ENCODE peak calls at places on chromosomes 11 and 22, in nine cellular contexts. W is stomach; F is BJ; J is glutamatergic neuron; I is GM12878; C is psoas muscle; N is kidney epithelial cell; G is anterior cingulate cortex; R is stimulated activated CD4-positive, alpha-beta T cell treated with anti-CD3 and anti-CD28 coated beads, Interleukin-12 subunit alpha, Interleukin-12 subunit beta, amount 100 ng/mL, for 24 hours. Y is an unnamed sample.

GRCh38 chr11:64181506-64182411 is 4.2 kb upstream of the STIP1 start:
- DNase-seq in W (peak; percentile 93), F (peak; percentile 72), J (peak; percentile 83), I (no peak), C (peak; percentile 97), N (peak; percentile 82), G (peak; percentile 93), R (no peak), Y (peak; percentile 89)

GRCh38 chr11:28961726-28962125 is 853.5 kb downstream of the METTL15 start:
- DNase-seq in W (no peak), F (no peak), J (no peak), I (no peak), C (no peak), N (no peak), G (no peak), R (no peak), Y (no peak)

GRCh38 chr11:4025248-4025956 is 69.2 kb upstream of the RRM1 start:
- DNase-seq in W (no peak), F (no peak), J (no peak), I (no peak), C (no peak), N (no peak), G (no peak), R (no peak), Y (no peak)

GRCh38 chr11:75031224-75031753 is 42.6 kb downstream of the NEU3 start:
- DNase-seq in W (no peak), F (peak; percentile 23), J (no peak), I (no peak), C (no peak), N (peak; percentile 72), G (no peak), R (no peak), Y (no peak)

GRCh38 chr11:121070951-121071350 is 30.1 kb upstream of the TECTA start:
- DNase-seq in W (no peak), F (no peak), J (no peak), I (no peak), C (no peak), N (no peak), G (no peak), R (no peak), Y (no peak)

GRCh38 chr11:74720596-74721478 is 10.4 kb downstream of the CHRDL2 start:
- DNase-seq in W (peak; percentile 67), F (no peak), J (no peak), I (no peak), C (peak; percentile 80), N (no peak), G (peak; percentile 78), R (no peak), Y (no peak)

GRCh38 chr22:46826438-46826837 is 64.0 kb downstream of the TBC1D22A start:
- DNase-seq in W (no peak), F (no peak), J (no peak), I (no peak), C (no peak), N (no peak), G (no peak), R (no peak), Y (no peak)

GRCh38 chr11:68206211-68206610 is 6.9 kb downstream of the KMT5B start:
- DNase-seq in W (no peak), F (no peak), J (no peak), I (no peak), C (no peak), N (peak; percentile 32), G (no peak), R (no peak), Y (peak; percentile 73)

GRCh38 chr11:762421-763072 is 14.7 kb downstream of the GATD1 start:
- DNase-seq in W (peak; percentile 47), F (no peak), J (peak; percentile 69), I (no peak), C (peak; percentile 67), N (no peak), G (peak; percentile 76), R (no peak), Y (peak; percentile 83)

GRCh38 chr11:1749787-1750351 is 526 bp downstream of the IFITM10 start:
- DNase-seq in W (no peak), F (peak; percentile 43), J (no peak), I (no peak), C (peak; percentile 69), N (no peak), G (no peak), R (no peak), Y (peak; percentile 42)

GRCh38 chr11:20102393-20102792 is 57.9 kb downstream of the DBX1 start:
- DNase-seq in W (no peak), F (no peak), J (no peak), I (no peak), C (no peak), N (no peak), G (no peak), R (no peak), Y (no peak)

GRCh38 chr22:39463931-39464390 is 7.1 kb downstream of the MGAT3 start:
- DNase-seq in W (no peak), F (no peak), J (no peak), I (no peak), C (peak; percentile 87), N (no peak), G (peak; percentile 88), R (no peak), Y (no peak)

GRCh38 chr11:118921929-118922744 is 3.6 kb downstream of the BCL9L start:
- DNase-seq in W (peak; percentile 88), F (no peak), J (no peak), I (no peak), C (peak; percentile 95), N (no peak), G (peak; percentile 50), R (no peak), Y (peak; percentile 91)

GRCh38 chr11:3853935-3854659 is 1.4 kb upstream of the STIM1 start:
- DNase-seq in W (peak; percentile 39), F (no peak), J (no peak), I (peak; percentile 86), C (peak; percentile 89), N (no peak), G (no peak), R (peak; percentile 45), Y (no peak)

GRCh38 chr11:112605093-112605666 is 344.5 kb upstream of the PLET1 start:
- DNase-seq in W (no peak), F (no peak), J (no peak), I (no peak), C (no peak), N (no peak), G (no peak), R (no peak), Y (no peak)

GRCh38 chr11:65646921-65647701 is 9.2 kb downstream of the SIPA1 start:
- DNase-seq in W (peak; percentile 78), F (no peak), J (peak; percentile 57), I (no peak), C (peak; percentile 59), N (no peak), G (peak; percentile 57), R (no peak), Y (peak; percentile 67)

GRCh38 chr22:36881504-36882245 is 20.9 kb downstream of the NCF4 start:
- DNase-seq in W (no peak), F (no peak), J (no peak), I (no peak), C (no peak), N (no peak), G (no peak), R (no peak), Y (no peak)

GRCh38 chr22:46775789-46776485 is 13.5 kb downstream of the TBC1D22A start:
- DNase-seq in W (no peak), F (no peak), J (no peak), I (no peak), C (no peak), N (no peak), G (no peak), R (no peak), Y (no peak)

GRCh38 chr11:69384548-69385465 is 90.9 kb downstream of the MYEOV start:
- DNase-seq in W (peak; percentile 23), F (no peak), J (no peak), I (no peak), C (no peak), N (no peak), G (no peak), R (no peak), Y (no peak)

GRCh38 chr11:34655335-34656008 is 34.6 kb downstream of the EHF start:
- DNase-seq in W (no peak), F (peak; percentile 38), J (no peak), I (no peak), C (no peak), N (no peak), G (no peak), R (no peak), Y (peak; percentile 76)

GRCh38 chr22:29062286-29062949 is 787 bp upstream of the C22orf31 start:
- DNase-seq in W (no peak), F (no peak), J (no peak), I (no peak), C (no peak), N (no peak), G (no peak), R (no peak), Y (no peak)

GRCh38 chr11:100753144-100753543 is 66.1 kb downstream of the ARHGAP42 start:
- DNase-seq in W (peak; percentile 51), F (no peak), J (peak; percentile 41), I (no peak), C (no peak), N (no peak), G (no peak), R (no peak), Y (no peak)

GRCh38 chr22:20380486-20380885 is 13.5 kb upstream of the ZNF74 start:
- DNase-seq in W (no peak), F (no peak), J (no peak), I (no peak), C (no peak), N (no peak), G (no peak), R (no peak), Y (no peak)

GRCh38 chr22:36884314-36885158 is 23.7 kb downstream of the NCF4 start:
- DNase-seq in W (no peak), F (no peak), J (no peak), I (no peak), C (no peak), N (no peak), G (no peak), R (no peak), Y (no peak)

GRCh38 chr11:14980854-14981253 is 8.7 kb upstream of the CALCA start:
- DNase-seq in W (no peak), F (no peak), J (no peak), I (no peak), C (no peak), N (no peak), G (no peak), R (no peak), Y (peak; percentile 28)

GRCh38 chr11:115334932-115335788 is 169.1 kb downstream of the CADM1 start:
- DNase-seq in W (no peak), F (no peak), J (no peak), I (no peak), C (no peak), N (no peak), G (no peak), R (no peak), Y (peak; percentile 6)

GRCh38 chr11:94669032-94669431 is 99.1 kb upstream of the AMOTL1 start:
- DNase-seq in W (no peak), F (no peak), J (no peak), I (no peak), C (no peak), N (no peak), G (peak; percentile 24), R (no peak), Y (no peak)

GRCh38 chr11:12631651-12632050 is 42.6 kb upstream of the TEAD1 start:
- DNase-seq in W (no peak), F (no peak), J (no peak), I (no peak), C (no peak), N (no peak), G (no peak), R (no peak), Y (no peak)

GRCh38 chr11:64068705-64069400 is 33.1 kb downstream of the FLRT1 start:
- DNase-seq in W (no peak), F (no peak), J (no peak), I (no peak), C (no peak), N (no peak), G (no peak), R (no peak), Y (no peak)

GRCh38 chr11:110776091-110776490 is 63.9 kb upstream of the ARHGAP20 start:
- DNase-seq in W (no peak), F (no peak), J (no peak), I (no peak), C (no peak), N (no peak), G (no peak), R (no peak), Y (no peak)

GRCh38 chr11:35146711-35147110 is 7.7 kb downstream of the CD44 start:
- DNase-seq in W (no peak), F (no peak), J (no peak), I (no peak), C (no peak), N (no peak), G (no peak), R (no peak), Y (no peak)